ENCODE peak calls at places on chromosome 20, in nine cellular contexts. P is trophoblast cell, U is brain microvascular endothelial cell, G is neuronal stem cell, J is body of pancreas, V is thoracic aorta, Y is mesendoderm, I is tibial nerve, N is psoas muscle. L is an unnamed sample.
A peak's percentile ranks its signal among the peaks of the same experiment; 100 is the strongest.

GRCh38 chr20:52684911-52685310 is 287.2 kb upstream of the TSHZ2 start:
- DNase-seq in P (no peak), U (no peak), G (no peak), J (no peak), V (no peak), Y (no peak), I (no peak), N (no peak), L (no peak)

GRCh38 chr20:460707-461106 is 1.6 kb downstream of the TBC1D20 start:
- DNase-seq in P (no peak), U (no peak), G (no peak), J (no peak), V (no peak), Y (no peak), I (peak; percentile 48), N (no peak), L (no peak)

GRCh38 chr20:50635676-50636600 is 55.4 kb downstream of the RIPOR3 start:
- DNase-seq in P (peak; percentile 56), U (peak; percentile 56), G (no peak), J (peak; percentile 69), V (no peak), Y (peak; percentile 94), I (peak; percentile 56), N (peak; percentile 68), L (no peak)

GRCh38 chr20:5835870-5836269 is 85.7 kb downstream of the SHLD1 start:
- DNase-seq in P (no peak), U (no peak), G (no peak), J (no peak), V (no peak), Y (no peak), I (no peak), N (no peak), L (no peak)

GRCh38 chr20:19974621-19975435 is 42.3 kb upstream of the NAA20 start:
- DNase-seq in P (no peak), U (peak; percentile 90), G (no peak), J (peak; percentile 94), V (peak; percentile 80), Y (no peak), I (peak; percentile 73), N (peak; percentile 90), L (peak; percentile 77)

GRCh38 chr20:43843096-43843964 is 71.3 kb upstream of the TOX2 start:
- DNase-seq in P (no peak), U (peak; percentile 75), G (no peak), J (no peak), V (no peak), Y (no peak), I (no peak), N (no peak), L (peak; percentile 54)

GRCh38 chr20:36116813-36117441 is 37.6 kb upstream of the EPB41L1 start:
- DNase-seq in P (no peak), U (peak; percentile 67), G (no peak), J (peak; percentile 31), V (no peak), Y (no peak), I (no peak), N (no peak), L (peak; percentile 23)

GRCh38 chr20:13692802-13693736 is 54.3 kb upstream of the TASP1 start:
- DNase-seq in P (no peak), U (no peak), G (no peak), J (no peak), V (no peak), Y (no peak), I (no peak), N (no peak), L (no peak)

GRCh38 chr20:59082981-59083380 is 40.4 kb upstream of the PRELID3B start:
- DNase-seq in P (peak; percentile 97), U (peak; percentile 16), G (no peak), J (no peak), V (no peak), Y (peak; percentile 37), I (no peak), N (no peak), L (peak; percentile 91)

GRCh38 chr20:10553326-10553984 is 118.3 kb downstream of the SLX4IP start:
- DNase-seq in P (peak; percentile 61), U (peak; percentile 86), G (peak; percentile 39), J (peak; percentile 78), V (no peak), Y (peak; percentile 78), I (peak; percentile 82), N (peak; percentile 63), L (no peak)

GRCh38 chr20:42204261-42204660 is 586.1 kb upstream of the CHD6 start:
- DNase-seq in P (no peak), U (no peak), G (peak; percentile 20), J (peak; percentile 35), V (no peak), Y (peak; percentile 31), I (peak; percentile 29), N (no peak), L (no peak)

GRCh38 chr20:50138479-50139393 is 14.8 kb downstream of the PEDS1 start:
- DNase-seq in P (no peak), U (no peak), G (no peak), J (no peak), V (no peak), Y (no peak), I (no peak), N (peak; percentile 39), L (no peak)

GRCh38 chr20:33922224-33922623 is 71.5 kb upstream of the RALY start:
- DNase-seq in P (no peak), U (no peak), G (no peak), J (no peak), V (no peak), Y (no peak), I (no peak), N (no peak), L (no peak)

GRCh38 chr20:2527762-2528161 is 8.6 kb upstream of the TMC2 start:
- DNase-seq in P (no peak), U (no peak), G (no peak), J (no peak), V (no peak), Y (no peak), I (no peak), N (no peak), L (no peak)

GRCh38 chr20:12113075-12113467 is 195.4 kb downstream of the BTBD3 start:
- DNase-seq in P (no peak), U (no peak), G (no peak), J (no peak), V (no peak), Y (no peak), I (no peak), N (no peak), L (no peak)

GRCh38 chr20:5553194-5553815 is 196.9 kb upstream of the SHLD1 start:
- DNase-seq in P (no peak), U (no peak), G (no peak), J (no peak), V (no peak), Y (no peak), I (no peak), N (no peak), L (no peak)

GRCh38 chr20:39885975-39886649 is 802.9 kb downstream of the MAFB start:
- DNase-seq in P (peak; percentile 85), U (peak; percentile 91), G (peak; percentile 40), J (peak; percentile 76), V (no peak), Y (peak; percentile 95), I (peak; percentile 94), N (peak; percentile 68), L (peak; percentile 64)

GRCh38 chr20:8362457-8362856 is 230.4 kb downstream of the PLCB1 start:
- DNase-seq in P (no peak), U (no peak), G (no peak), J (no peak), V (no peak), Y (no peak), I (no peak), N (no peak), L (no peak)

GRCh38 chr20:35912877-35913276 is 41.4 kb downstream of the SCAND1 start:
- DNase-seq in P (no peak), U (no peak), G (no peak), J (no peak), V (no peak), Y (no peak), I (no peak), N (no peak), L (no peak)

GRCh38 chr20:61728786-61729365 is 336.8 kb downstream of the TAF4 start:
- DNase-seq in P (no peak), U (no peak), G (no peak), J (no peak), V (no peak), Y (no peak), I (no peak), N (no peak), L (no peak)
- H3K27me3 ChIP-seq in P (no peaks in the 10 kb centered on the region), U (no peaks in the 10 kb centered on the region), G (no peaks in the 10 kb centered on the region), J (no peaks in the 10 kb centered on the region), V (no peaks in the 10 kb centered on the region), Y (no peaks in the 10 kb centered on the region), I (no peaks in the 10 kb centered on the region), N (no peaks in the 10 kb centered on the region), L (no peaks in the 10 kb centered on the region)

GRCh38 chr20:62480318-62480717 is 4.5 kb upstream of the GATA5 start:
- DNase-seq in P (no peak), U (no peak), G (no peak), J (no peak), V (no peak), Y (no peak), I (no peak), N (no peak), L (no peak)
- H3K27me3 ChIP-seq in P (peaks cover 40% of the 10 kb centered on the region), U (peaks cover 86% of the 10 kb centered on the region), G (peaks cover 85% of the 10 kb centered on the region), J (peaks cover 9% of the 10 kb centered on the region), V (no peaks in the 10 kb centered on the region), Y (peaks cover 29% of the 10 kb centered on the region), I (no peaks in the 10 kb centered on the region), N (peaks cover 81% of the 10 kb centered on the region), L (peaks cover 80% of the 10 kb centered on the region)

DNA sequence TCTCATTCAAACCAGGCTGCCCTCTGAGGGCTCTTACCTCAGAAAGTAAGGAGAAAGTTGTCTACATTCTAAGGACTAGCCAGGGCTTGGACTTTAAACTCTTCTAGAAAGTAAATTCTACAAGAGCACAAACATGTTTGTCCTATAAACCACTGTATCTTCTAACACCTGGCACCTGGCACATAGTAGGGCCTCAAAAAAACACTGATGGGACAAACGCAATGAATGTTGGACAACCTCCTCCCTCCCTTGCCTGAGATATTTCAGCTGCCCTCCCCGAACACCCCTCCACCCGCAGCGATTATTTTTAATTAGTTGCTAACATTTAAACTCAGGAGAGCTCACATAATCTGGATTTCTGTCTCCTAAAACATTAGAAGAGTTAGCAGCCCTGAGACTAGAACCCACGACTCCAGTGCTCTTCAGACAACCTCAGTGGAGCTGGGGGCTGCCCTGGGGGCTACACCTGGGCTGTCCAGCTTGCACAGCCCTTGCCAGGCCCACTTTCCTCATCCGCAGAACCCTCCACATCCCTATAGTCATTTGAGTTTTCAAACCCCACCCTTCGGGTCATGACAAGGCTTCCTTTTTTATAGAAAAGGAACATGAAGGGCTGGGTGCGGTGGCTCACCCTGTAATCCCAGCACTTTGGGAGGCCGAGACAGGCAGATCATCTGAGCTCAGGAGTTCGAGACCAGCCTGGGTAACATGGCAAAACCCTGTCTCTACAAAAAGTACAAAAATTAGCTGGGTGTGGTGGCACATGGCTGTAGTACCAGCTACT is 4.9 kb downstream of the HCK start:
- DNase-seq in P (no peak), U (no peak), G (no peak), J (no peak), V (no peak), Y (no peak), I (no peak), N (no peak), L (no peak)
- H3K27me3 ChIP-seq in P (peaks cover 16% of the 10 kb centered on the region), U (peaks cover 18% of the 10 kb centered on the region), G (peaks cover 14% of the 10 kb centered on the region), J (peaks cover 16% of the 10 kb centered on the region), V (peaks cover 6% of the 10 kb centered on the region), Y (peaks cover 5% of the 10 kb centered on the region), I (no peaks in the 10 kb centered on the region), N (peaks cover 52% of the 10 kb centered on the region), L (peaks cover 47% of the 10 kb centered on the region)

DNA sequence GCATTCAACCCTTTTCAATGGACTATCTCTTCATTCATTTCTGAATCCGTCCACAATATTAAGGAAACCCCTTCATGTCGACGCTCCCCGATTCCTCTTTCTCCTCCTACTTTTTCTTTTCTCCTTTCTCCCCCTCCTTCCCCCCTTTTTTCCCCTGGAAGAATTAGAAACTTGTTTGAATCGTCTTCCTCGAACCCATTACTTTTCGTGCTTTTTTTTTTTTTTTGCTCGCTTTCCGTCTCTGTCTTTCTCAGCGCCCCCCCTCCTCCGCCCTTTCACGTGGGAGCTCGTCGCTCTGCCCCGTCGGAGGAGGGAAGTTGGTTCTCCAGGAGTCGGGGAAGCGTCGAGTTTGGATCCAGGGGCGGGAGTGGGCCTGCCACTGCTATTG is 2.3 kb upstream of the NKX2-2 start:
- DNase-seq in P (no peak), U (no peak), G (no peak), J (no peak), V (no peak), Y (no peak), I (no peak), N (no peak), L (no peak)
- H3K27me3 ChIP-seq in P (peaks cover 95% of the 10 kb centered on the region), U (peaks cover 89% of the 10 kb centered on the region), G (peaks cover 98% of the 10 kb centered on the region), J (peaks cover 38% of the 10 kb centered on the region), V (peaks cover 3% of the 10 kb centered on the region), Y (peaks cover 74% of the 10 kb centered on the region), I (peaks cover 7% of the 10 kb centered on the region), N (peaks cover 100% of the 10 kb centered on the region), L (peaks cover 99% of the 10 kb centered on the region)